ENCODE peak calls at places on chromosomes 13 and 19, in six cellular contexts. A is neuronal stem cell, U is mesenchymal stem cell, N is H9, J is trophoblast cell, H is H1. Z is an unnamed sample.

GRCh38 chr13:100203696-100204367 is 114.9 kb downstream of the PCCA start:
- DNase-seq in A (no peak), U (peak), N (no peak), J (no peak), H (no peak), Z (peak)

GRCh38 chr19:6060600-6061391 is 49.5 kb downstream of the RFX2 start:
- DNase-seq in A (no peak), U (no peak), N (peak), J (peak), H (no peak), Z (peak)

GRCh38 chr19:35154535-35155406 is at the start of gene FXYD5:
- DNase-seq in A (no peak), U (peak), N (peak), J (peak), H (no peak), Z (peak)

GRCh38 chr19:1118999-1119398 is 15.2 kb downstream of the GPX4 start:
- DNase-seq in A (no peak), U (no peak), N (no peak), J (no peak), H (no peak), Z (no peak)

GRCh38 chr19:35932291-35932936 is 3.8 kb upstream of the LRFN3 start:
- DNase-seq in A (no peak), U (no peak), N (no peak), J (no peak), H (no peak), Z (no peak)

GRCh38 chr13:98372886-98373285 is 195.8 kb upstream of the RNF113B start:
- DNase-seq in A (no peak), U (peak), N (no peak), J (no peak), H (no peak), Z (peak)

GRCh38 chr19:51272183-51272817 is 21.4 kb downstream of the SIGLECL1 start:
- DNase-seq in A (no peak), U (no peak), N (no peak), J (no peak), H (no peak), Z (no peak)

GRCh38 chr19:55279376-55279772 is 536 bp downstream of the HSPBP1 start:
- DNase-seq in A (no peak), U (no peak), N (no peak), J (no peak), H (no peak), Z (no peak)

GRCh38 chr19:9828551-9829063 is 889 bp downstream of the UBL5 start:
- DNase-seq in A (no peak), U (no peak), N (no peak), J (no peak), H (no peak), Z (no peak)

GRCh38 chr19:14603990-14604387 is 21.1 kb downstream of the CLEC17A start:
- DNase-seq in A (no peak), U (no peak), N (no peak), J (no peak), H (no peak), Z (no peak)

GRCh38 chr19:49687566-49688316 is 1.7 kb upstream of the ADM5 start:
- DNase-seq in A (no peak), U (no peak), N (no peak), J (no peak), H (no peak), Z (no peak)

GRCh38 chr13:40116008-40116407 is 460.5 kb downstream of the COG6 start:
- DNase-seq in A (no peak), U (peak), N (no peak), J (peak), H (no peak), Z (peak)

GRCh38 chr13:34810996-34811395 is 131.1 kb upstream of the NBEA start:
- DNase-seq in A (no peak), U (no peak), N (no peak), J (peak), H (no peak), Z (no peak)

GRCh38 chr13:59696229-59696628 is 467.5 kb downstream of the DIAPH3 start:
- DNase-seq in A (no peak), U (no peak), N (no peak), J (no peak), H (no peak), Z (no peak)

GRCh38 chr13:92136449-92137180 is 738.2 kb downstream of the GPC5 start:
- DNase-seq in A (no peak), U (peak), N (no peak), J (no peak), H (no peak), Z (no peak)

GRCh38 chr19:10230904-10231623 is at the start of gene S1PR2:
- DNase-seq in A (peak), U (peak), N (peak), J (peak), H (no peak), Z (peak)

GRCh38 chr19:35211545-35212230 is 16.9 kb downstream of the FAM187B start:
- DNase-seq in A (no peak), U (no peak), N (no peak), J (no peak), H (no peak), Z (no peak)

GRCh38 chr13:44758595-44759221 is 182.6 kb upstream of the TSC22D1 start:
- DNase-seq in A (no peak), U (peak), N (no peak), J (peak), H (no peak), Z (peak)

GRCh38 chr19:55451522-55452380 is 8.7 kb upstream of the SHISA7 start:
- DNase-seq in A (no peak), U (no peak), N (no peak), J (no peak), H (no peak), Z (no peak)

GRCh38 chr13:25225970-25226369 is 53.9 kb upstream of the AMER2 start:
- DNase-seq in A (no peak), U (no peak), N (no peak), J (no peak), H (no peak), Z (no peak)

GRCh38 chr13:44668707-44669106 is 92.6 kb upstream of the TSC22D1 start:
- DNase-seq in A (no peak), U (peak), N (no peak), J (no peak), H (no peak), Z (peak)

GRCh38 chr19:31541396-31541795 is 192.2 kb upstream of the TSHZ3 start:
- DNase-seq in A (no peak), U (no peak), N (no peak), J (no peak), H (no peak), Z (no peak)

GRCh38 chr13:32829676-32830091 is 186.5 kb upstream of the KL start:
- DNase-seq in A (no peak), U (peak), N (peak), J (peak), H (peak), Z (peak)

GRCh38 chr19:51295382-51296126 is 15.9 kb upstream of the IGLON5 start:
- DNase-seq in A (no peak), U (no peak), N (peak), J (no peak), H (no peak), Z (no peak)

GRCh38 chr19:39558623-39559117 is 18.7 kb upstream of the EID2 start:
- DNase-seq in A (no peak), U (no peak), N (no peak), J (no peak), H (no peak), Z (no peak)

GRCh38 chr19:42411581-42412178 is 15.5 kb downstream of the LIPE start:
- DNase-seq in A (no peak), U (no peak), N (no peak), J (no peak), H (no peak), Z (no peak)

GRCh38 chr19:46944918-46945628 is 74.6 kb upstream of the NPAS1 start:
- DNase-seq in A (peak), U (peak), N (peak), J (no peak), H (no peak), Z (peak)

GRCh38 chr19:27974082-27974513 is 1238.9 kb downstream of the UQCRFS1 start:
- DNase-seq in A (peak), U (no peak), N (peak), J (no peak), H (no peak), Z (no peak)

GRCh38 chr13:95679722-95680121 is 2.8 kb downstream of the DNAJC3 start:
- DNase-seq in A (no peak), U (no peak), N (no peak), J (no peak), H (no peak), Z (no peak)

GRCh38 chr13:95677564-95678386 is 836 bp downstream of the DNAJC3 start:
- DNase-seq in A (peak), U (peak), N (peak), J (no peak), H (no peak), Z (peak)

GRCh38 chr13:95678967-95679366 is 2.0 kb downstream of the DNAJC3 start:
- DNase-seq in A (no peak), U (peak), N (no peak), J (no peak), H (no peak), Z (no peak)

GRCh38 chr13:95676775-95677563 is at the start of gene DNAJC3:
- DNase-seq in A (peak), U (peak), N (peak), J (peak), H (peak), Z (peak)

DNA sequence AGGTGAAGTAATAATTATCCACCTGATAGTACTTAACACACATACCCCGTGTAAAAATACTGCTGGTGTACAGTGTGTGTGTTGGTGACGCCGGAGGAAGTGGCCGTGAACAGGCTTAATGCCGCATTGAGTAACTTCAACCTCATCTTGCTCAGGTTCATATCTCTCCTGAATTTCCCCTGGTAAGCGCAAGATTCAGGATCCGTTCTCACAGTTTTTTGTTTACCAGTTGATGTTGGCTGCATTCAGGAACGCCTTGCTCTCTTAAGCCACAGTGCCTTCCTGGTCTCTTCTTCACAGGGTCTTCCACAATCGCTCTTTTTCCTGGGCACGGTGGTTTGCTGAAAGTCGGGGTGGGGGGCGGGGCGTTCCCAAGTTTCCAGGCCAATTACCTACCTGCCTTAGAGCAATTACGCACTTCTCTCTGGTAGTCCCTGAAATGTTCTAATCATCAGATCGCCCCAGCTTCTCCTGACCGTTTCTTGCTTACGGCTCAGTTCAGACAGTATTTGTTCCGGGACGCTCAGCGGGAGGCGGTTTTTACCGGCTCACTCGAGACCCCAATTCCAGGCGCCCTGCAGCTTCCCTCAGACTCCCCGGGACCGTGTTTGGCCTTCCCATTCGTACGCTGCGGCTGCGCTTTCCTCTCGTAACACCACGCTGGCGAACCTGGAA is 702 bp upstream of the DNAJC3 start:
- DNase-seq in A (no peak), U (peak), N (peak), J (peak), H (no peak), Z (peak)
- H4K91ac ChIP-seq in A (no peak), U (no peak), N (no peak), J (peak), H (peak), Z (peak)

DNA sequence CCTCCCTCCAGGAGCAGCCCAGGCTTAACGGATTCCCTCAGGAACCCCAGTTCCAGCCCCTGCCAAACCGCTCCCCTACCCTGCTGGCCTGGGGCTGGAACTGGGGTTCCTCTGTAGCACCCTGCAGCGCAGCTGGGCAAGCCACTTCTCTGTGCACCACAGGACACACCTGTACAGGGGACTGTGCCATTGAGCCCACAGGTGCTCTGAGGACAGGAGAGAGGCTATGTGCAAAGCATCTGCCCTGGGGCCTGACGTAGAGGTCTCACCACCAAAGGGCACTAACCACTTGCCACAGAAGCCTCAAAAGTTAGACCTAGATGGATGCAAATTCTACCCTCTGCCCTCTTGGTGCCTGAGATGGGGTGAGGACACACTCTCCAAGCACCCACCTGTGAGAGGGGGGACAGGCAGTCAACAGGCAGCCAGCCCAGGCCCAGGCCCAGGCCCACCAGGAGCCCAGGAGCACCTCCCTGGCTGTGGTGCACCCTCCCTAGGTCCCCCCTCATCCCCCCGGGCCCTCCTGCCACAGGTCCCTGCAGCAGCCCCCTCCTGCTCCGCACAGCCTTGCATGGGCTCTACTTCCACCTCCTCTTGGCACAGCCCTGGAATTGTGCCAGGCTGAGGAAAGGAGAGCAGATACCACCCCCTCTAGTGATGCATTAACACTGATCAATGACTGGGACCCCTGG is 27.6 kb upstream of the SLC35E1 start:
- DNase-seq in A (no peak), U (no peak), N (no peak), J (no peak), H (no peak), Z (no peak)
- H4K91ac ChIP-seq in A (no peak), U (no peak), N (no peak), J (no peak), H (no peak), Z (no peak)

DNA sequence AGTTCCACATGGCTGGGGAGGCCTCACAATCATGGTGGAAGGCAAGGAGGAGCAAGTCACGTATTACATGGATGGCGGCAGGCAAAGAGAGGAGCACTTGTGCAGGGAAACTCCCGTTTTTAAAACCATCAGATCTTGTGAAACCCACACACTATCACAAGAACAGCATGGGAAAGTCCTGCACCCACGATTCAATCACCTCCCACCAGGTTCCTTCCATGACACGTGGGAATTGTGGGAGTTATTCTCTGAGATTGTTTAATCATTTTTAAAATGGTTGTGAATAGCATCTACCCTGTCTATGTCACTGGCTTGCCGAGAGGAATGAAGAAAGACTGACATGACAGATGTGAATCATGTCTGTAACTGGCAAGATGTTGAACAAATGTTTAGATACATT is 301.7 kb downstream of the HS6ST3 start:
- DNase-seq in A (no peak), U (no peak), N (no peak), J (no peak), H (no peak), Z (no peak)
- H4K91ac ChIP-seq in A (no peak), U (no peak), N (no peak), J (no peak), H (no peak), Z (no peak)

DNA sequence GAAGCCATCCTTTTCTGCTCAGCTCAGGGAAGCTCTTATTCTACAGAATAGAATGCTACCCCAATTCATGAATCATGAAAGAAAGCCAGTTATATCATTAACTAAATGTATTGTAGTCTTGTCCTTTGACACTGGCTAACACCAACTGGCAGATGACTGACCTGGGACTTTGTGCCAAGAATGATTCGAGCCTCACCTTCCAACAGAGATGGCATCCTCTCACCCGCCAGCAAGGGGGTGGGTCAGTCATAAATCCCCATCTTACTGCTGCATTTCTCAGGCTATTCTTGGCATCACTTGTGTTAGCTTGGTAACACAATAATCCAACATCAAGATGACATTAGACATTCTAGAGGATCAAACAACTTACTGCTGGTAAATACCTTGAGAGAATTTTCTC is 1239.8 kb upstream of the MIR17HG start:
- DNase-seq in A (no peak), U (no peak), N (no peak), J (no peak), H (no peak), Z (no peak)
- H4K91ac ChIP-seq in A (no peak), U (no peak), N (no peak), J (no peak), H (no peak), Z (no peak)

GRCh38 chr13:30375436-30375835 is 46.9 kb upstream of the UBE2L5 start:
- DNase-seq in A (no peak), U (no peak), N (no peak), J (no peak), H (no peak), Z (no peak)
- H4K91ac ChIP-seq in A (no peak), U (no peak), N (no peak), J (no peak), H (no peak), Z (no peak)

DNA sequence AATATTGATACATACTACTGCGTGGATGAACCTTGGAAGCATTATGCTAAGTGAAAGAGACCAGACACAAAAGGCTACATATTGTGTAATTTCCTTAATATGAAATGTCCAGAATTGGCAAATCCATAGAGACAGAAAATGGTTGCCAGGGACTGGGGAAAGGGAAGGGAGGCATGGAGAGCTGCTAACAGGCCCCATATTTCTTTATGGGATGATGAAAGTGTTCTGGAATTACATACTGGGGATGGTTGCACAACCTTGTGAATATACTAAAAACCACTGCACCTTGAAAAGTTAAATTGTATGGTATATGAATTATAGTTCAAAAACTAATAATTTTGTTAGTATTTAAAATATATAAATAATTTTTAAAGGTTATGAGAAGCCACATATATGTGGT is 3.6 kb downstream of the IFT88 start:
- DNase-seq in A (no peak), U (peak), N (no peak), J (no peak), H (no peak), Z (peak)
- H4K91ac ChIP-seq in A (no peak), U (no peak), N (no peak), J (no peak), H (no peak), Z (no peak)

GRCh38 chr13:19059016-19059780 is 122.4 kb downstream of the TUBA3C start:
- DNase-seq in A (no peak), U (no peak), N (no peak), J (no peak), H (no peak), Z (no peak)
- H4K91ac ChIP-seq in A (no peak), U (no peak), N (no peak), J (no peak), H (no peak), Z (no peak)

GRCh38 chr13:21707586-21707985 is 36.7 kb downstream of the FGF9 start:
- DNase-seq in A (no peak), U (no peak), N (no peak), J (peak), H (no peak), Z (no peak)

GRCh38 chr13:21710163-21710562 is 39.3 kb downstream of the FGF9 start:
- DNase-seq in A (no peak), U (no peak), N (no peak), J (no peak), H (no peak), Z (no peak)
- H4K91ac ChIP-seq in A (no peak), U (no peak), N (no peak), J (no peak), H (no peak), Z (no peak)

GRCh38 chr13:41956272-41956671 is 4.6 kb downstream of the VWA8 start:
- DNase-seq in A (no peak), U (no peak), N (no peak), J (no peak), H (no peak), Z (no peak)
- H4K91ac ChIP-seq in A (no peak), U (no peak), N (no peak), J (no peak), H (no peak), Z (no peak)